ENCODE peak calls at places on chromosomes 3 and 15, in four cellular contexts. B is K562, J is endothelial cell of umbilical vein, G is GM12878. M is an unnamed sample.

GRCh38 chr3:23600178-23600577 is 205.6 kb upstream of the UBE2E1 start:
- DNase-seq in B (no peak), J (no peak), G (no peak), M (peak)

GRCh38 chr3:21979706-21980105 is 228.7 kb upstream of the ZNF385D start:
- DNase-seq in B (no peak), J (no peak), G (no peak), M (peak)

GRCh38 chr15:54594115-54594514 is 602.6 kb downstream of the RSL24D1 start:
- DNase-seq in B (no peak), J (no peak), G (no peak), M (no peak)

GRCh38 chr3:14680716-14681115 is 5.8 kb downstream of the C3orf20 start:
- DNase-seq in B (no peak), J (peak), G (no peak), M (peak)

GRCh38 chr3:147449669-147450068 is 40.5 kb downstream of the ZIC1 start:
- DNase-seq in B (no peak), J (no peak), G (no peak), M (no peak)

GRCh38 chr3:12139111-12139511 is 19.6 kb downstream of the TIMP4 start:
- DNase-seq in B (no peak), J (peak), G (no peak), M (peak)

GRCh38 chr3:125280966-125281365 is 68.4 kb upstream of the SLC12A8 start:
- DNase-seq in B (peak), J (peak), G (no peak), M (peak)

GRCh38 chr15:82159922-82160321 is 102.6 kb downstream of the EFL1 start:
- DNase-seq in B (no peak), J (peak), G (no peak), M (peak)

GRCh38 chr3:162489853-162490252 is 993.2 kb downstream of the OTOL1 start:
- DNase-seq in B (no peak), J (no peak), G (no peak), M (no peak)

GRCh38 chr3:85586018-85586417 is 627.2 kb downstream of the CADM2 start:
- DNase-seq in B (no peak), J (no peak), G (no peak), M (no peak)

GRCh38 chr3:190581041-190581501 is 67.2 kb downstream of the IL1RAP start:
- DNase-seq in B (no peak), J (peak), G (no peak), M (peak)

GRCh38 chr3:10162147-10162546 is 2.6 kb upstream of the IRAK2 start:
- DNase-seq in B (no peak), J (no peak), G (no peak), M (no peak)

GRCh38 chr3:123072152-123072551 is 5.3 kb downstream of the PDIA5 start:
- DNase-seq in B (no peak), J (peak), G (no peak), M (no peak)

GRCh38 chr3:112847692-112848091 is 1.0 kb upstream of the CD200R1L start:
- DNase-seq in B (no peak), J (no peak), G (no peak), M (no peak)

GRCh38 chr3:156630081-156630772 is 44.2 kb upstream of the TIPARP start:
- DNase-seq in B (no peak), J (no peak), G (no peak), M (peak)

GRCh38 chr3:130345487-130346079 is at the start of gene COL6A5:
- DNase-seq in B (peak), J (no peak), G (no peak), M (no peak)

GRCh38 chr3:50427255-50427654 is 67.9 kb upstream of the TMEM115 start:
- DNase-seq in B (no peak), J (no peak), G (no peak), M (no peak)

GRCh38 chr3:47347217-47347801 is 33.5 kb upstream of the PTPN23 start:
- DNase-seq in B (peak), J (no peak), G (peak), M (peak)

GRCh38 chr15:70701891-70702568 is 61.3 kb downstream of the UACA start:
- DNase-seq in B (no peak), J (peak), G (no peak), M (peak)

GRCh38 chr15:56236197-56236596 is 7.5 kb downstream of the RFX7 start:
- DNase-seq in B (no peak), J (no peak), G (no peak), M (peak)

GRCh38 chr15:68691667-68692066 is 112.9 kb downstream of the CORO2B start:
- DNase-seq in B (no peak), J (no peak), G (no peak), M (no peak)

GRCh38 chr15:69973102-69973714 is 124.5 kb downstream of the TLE3 start:
- DNase-seq in B (peak), J (no peak), G (no peak), M (peak)

GRCh38 chr3:153277029-153277428 is 115.0 kb downstream of the RAP2B start:
- DNase-seq in B (no peak), J (no peak), G (no peak), M (no peak)

GRCh38 chr15:66873856-66874255 is 171.8 kb downstream of the SMAD6 start:
- DNase-seq in B (no peak), J (no peak), G (no peak), M (no peak)

GRCh38 chr3:150469931-150470740 is 62.0 kb downstream of the TSC22D2 start:
- DNase-seq in B (no peak), J (no peak), G (no peak), M (peak)

GRCh38 chr3:143224731-143225130 is 105.2 kb downstream of the CHST2 start:
- DNase-seq in B (no peak), J (no peak), G (no peak), M (no peak)

GRCh38 chr3:139180489-139180888 is 135.8 kb upstream of the PRR23C start:
- DNase-seq in B (no peak), J (no peak), G (no peak), M (no peak)

GRCh38 chr3:48716508-48716981 is 476 bp downstream of the IP6K2 start:
- DNase-seq in B (peak), J (peak), G (no peak), M (no peak)

GRCh38 chr15:64022571-64022970 is 23.7 kb downstream of the DAPK2 start:
- DNase-seq in B (no peak), J (no peak), G (no peak), M (no peak)

GRCh38 chr3:48826451-48826850 is 21.2 kb downstream of the PRKAR2A start:
- DNase-seq in B (no peak), J (no peak), G (no peak), M (peak)

GRCh38 chr3:56851966-56852884 is 50.5 kb upstream of the ARHGEF3 start:
- DNase-seq in B (no peak), J (no peak), G (no peak), M (no peak)

GRCh38 chr15:48360841-48361240 is 29.6 kb downstream of the DUT start:
- DNase-seq in B (no peak), J (no peak), G (no peak), M (peak)

GRCh38 chr15:66833372-66833771 is 131.3 kb downstream of the SMAD6 start:
- DNase-seq in B (no peak), J (no peak), G (no peak), M (no peak)

GRCh38 chr3:5531741-5532140 is 344.2 kb downstream of the EDEM1 start:
- DNase-seq in B (no peak), J (no peak), G (no peak), M (no peak)

GRCh38 chr3:52367891-52368880 is 52.1 kb downstream of the DNAH1 start:
- DNase-seq in B (no peak), J (peak), G (no peak), M (no peak)
- TF ChIP-seq FOS in B (no peak), J (no peak), G (no peak), M (no peak)

GRCh38 chr3:72176537-72177041 is 391.6 kb upstream of the PROK2 start:
- DNase-seq in B (no peak), J (no peak), G (peak), M (no peak)

GRCh38 chr3:72178463-72179106 is 393.6 kb upstream of the PROK2 start:
- DNase-seq in B (no peak), J (no peak), G (no peak), M (no peak)

GRCh38 chr3:72179107-72179464 is 394.1 kb upstream of the PROK2 start:
- DNase-seq in B (no peak), J (no peak), G (no peak), M (no peak)

GRCh38 chr3:72175305-72175858 is 390.4 kb upstream of the PROK2 start:
- DNase-seq in B (no peak), J (no peak), G (no peak), M (no peak)

DNA sequence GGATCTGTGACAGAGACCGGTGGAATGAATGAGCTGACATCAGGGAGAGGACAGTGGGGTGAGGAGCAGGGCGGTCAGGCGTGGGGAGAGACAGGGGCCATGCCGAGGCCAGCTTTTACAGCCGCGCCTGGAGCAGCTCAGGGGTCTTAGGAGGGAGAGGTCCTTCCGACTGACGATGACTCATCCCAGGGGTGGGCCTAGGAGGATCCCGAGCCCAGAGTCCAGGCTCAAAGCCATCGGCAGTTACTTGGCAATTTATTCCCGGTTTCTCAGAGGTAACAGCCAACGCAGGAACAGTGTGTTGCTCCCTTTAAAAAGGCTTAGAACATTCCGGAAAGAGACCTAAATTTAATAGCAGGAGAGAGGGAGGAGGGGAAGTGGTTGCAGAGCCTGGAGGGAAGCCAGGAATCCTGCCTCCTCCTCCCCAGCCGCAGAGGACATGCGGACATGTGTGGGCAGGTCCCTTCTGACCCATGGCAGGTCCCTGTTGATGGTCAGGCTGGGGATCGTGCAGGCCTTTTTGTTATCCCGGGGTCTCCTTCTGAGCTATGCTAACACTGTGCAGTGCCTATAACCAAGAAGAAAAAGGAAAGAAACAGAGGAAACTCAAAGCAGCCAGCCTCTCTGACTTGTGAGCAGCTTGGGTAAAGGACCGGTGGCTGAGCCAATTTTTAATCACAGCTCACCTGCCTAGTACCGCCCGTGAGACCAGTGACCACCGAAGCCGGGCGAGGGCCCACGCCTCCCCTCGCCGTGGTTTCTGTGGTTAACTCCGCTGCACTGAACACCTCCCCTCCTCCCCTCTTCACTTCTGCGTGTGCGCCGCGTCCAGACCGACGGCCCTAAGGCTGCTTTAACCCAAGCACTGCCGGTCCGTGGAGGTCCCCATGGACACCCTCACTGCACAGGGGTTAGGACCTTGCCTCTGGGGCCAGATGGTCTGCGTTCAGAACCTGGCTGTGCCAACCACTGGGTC is 392.4 kb upstream of the PROK2 start:
- DNase-seq in B (peak), J (peak), G (no peak), M (peak)
- TF ChIP-seq FOS in B (no peak), J (no peak), G (no peak), M (no peak)

GRCh38 chr3:110138966-110139555 is 801.7 kb upstream of the DPPA4 start:
- DNase-seq in B (no peak), J (no peak), G (no peak), M (no peak)
- TF ChIP-seq FOS in B (no peak), J (no peak), G (no peak), M (no peak)

GRCh38 chr3:77159182-77159581 is 119.3 kb downstream of the ROBO2 start:
- DNase-seq in B (no peak), J (no peak), G (no peak), M (no peak)

GRCh38 chr3:77158701-77159100 is 118.8 kb downstream of the ROBO2 start:
- DNase-seq in B (no peak), J (no peak), G (no peak), M (no peak)

DNA sequence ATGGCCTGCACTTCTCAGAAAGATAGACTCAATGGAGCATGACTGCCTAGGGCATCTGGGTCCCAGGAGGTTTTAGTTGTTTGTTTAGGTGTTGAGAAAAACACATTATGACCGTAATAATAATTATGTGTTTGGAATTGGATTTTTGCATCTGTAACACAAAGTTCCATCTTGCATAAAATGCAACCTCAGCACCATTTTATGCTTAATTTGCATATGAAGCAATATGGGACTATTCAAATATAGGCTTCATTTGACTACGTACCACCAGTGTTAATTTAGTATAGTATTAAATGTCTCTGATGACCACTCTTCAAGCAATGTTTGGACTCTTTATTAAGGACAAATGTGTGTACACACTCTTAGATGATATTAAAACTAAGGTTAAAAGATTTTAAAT is 121.2 kb downstream of the ROBO2 start:
- DNase-seq in B (no peak), J (no peak), G (no peak), M (no peak)
- TF ChIP-seq FOS in B (no peak), J (no peak), G (no peak), M (no peak)

GRCh38 chr3:133948131-133948810 is 52.6 kb upstream of the RAB6B start:
- DNase-seq in B (no peak), J (no peak), G (no peak), M (no peak)

GRCh38 chr3:133945696-133946095 is 50.0 kb upstream of the RAB6B start:
- DNase-seq in B (no peak), J (no peak), G (no peak), M (no peak)

GRCh38 chr3:133953297-133953696 is 57.6 kb upstream of the RAB6B start:
- DNase-seq in B (no peak), J (no peak), G (no peak), M (no peak)

GRCh38 chr3:133948996-133949395 is 53.3 kb upstream of the RAB6B start:
- DNase-seq in B (no peak), J (no peak), G (no peak), M (no peak)

GRCh38 chr3:133949438-133949837 is 53.8 kb upstream of the RAB6B start:
- DNase-seq in B (no peak), J (peak), G (no peak), M (peak)
- TF ChIP-seq FOS in B (no peak), J (no peak), G (no peak), M (no peak)

GRCh38 chr15:52101542-52102340 is 10.8 kb downstream of the BCL2L10 start:
- DNase-seq in B (no peak), J (no peak), G (peak), M (no peak)

GRCh38 chr15:52100807-52101206 is 11.8 kb downstream of the BCL2L10 start:
- DNase-seq in B (peak), J (peak), G (peak), M (peak)

GRCh38 chr15:52103217-52104207 is 9.1 kb downstream of the BCL2L10 start:
- DNase-seq in B (no peak), J (peak), G (peak), M (peak)

GRCh38 chr15:52104532-52105004 is 8.0 kb downstream of the BCL2L10 start:
- DNase-seq in B (no peak), J (no peak), G (peak), M (no peak)

GRCh38 chr15:52102468-52102867 is 10.1 kb downstream of the BCL2L10 start:
- DNase-seq in B (no peak), J (peak), G (no peak), M (peak)
- TF ChIP-seq FOS in B (no peak), J (no peak), G (no peak), M (peak)

GRCh38 chr3:169400205-169400604 is 263.3 kb downstream of the MECOM start:
- DNase-seq in B (no peak), J (no peak), G (no peak), M (no peak)

GRCh38 chr3:169400874-169401273 is 262.6 kb downstream of the MECOM start:
- DNase-seq in B (no peak), J (no peak), G (no peak), M (no peak)

GRCh38 chr3:169402667-169403360 is 260.7 kb downstream of the MECOM start:
- DNase-seq in B (no peak), J (no peak), G (no peak), M (no peak)

GRCh38 chr3:169403855-169404254 is 259.7 kb downstream of the MECOM start:
- DNase-seq in B (no peak), J (no peak), G (no peak), M (no peak)

GRCh38 chr3:169404491-169404890 is 259.0 kb downstream of the MECOM start:
- DNase-seq in B (no peak), J (no peak), G (no peak), M (no peak)
- TF ChIP-seq FOS in B (no peak), J (no peak), G (no peak), M (no peak)

GRCh38 chr3:28922376-28922775 is 358.5 kb upstream of the RBMS3 start:
- DNase-seq in B (no peak), J (no peak), G (no peak), M (no peak)

GRCh38 chr3:28923994-28924393 is 356.9 kb upstream of the RBMS3 start:
- DNase-seq in B (no peak), J (no peak), G (no peak), M (no peak)

GRCh38 chr3:28924744-28925360 is 356.0 kb upstream of the RBMS3 start:
- DNase-seq in B (no peak), J (no peak), G (no peak), M (no peak)
- TF ChIP-seq FOS in B (no peak), J (no peak), G (no peak), M (no peak)

GRCh38 chr3:183698760-183699159 is 1.2 kb downstream of the YEATS2 start:
- DNase-seq in B (no peak), J (peak), G (no peak), M (peak)
- TF ChIP-seq FOS in B (no peak), J (no peak), G (no peak), M (no peak)